ENCODE peak calls at places on chromosomes 11 and 22, in eight cellular contexts. T is HepG2, C is A549, J is ovary, P is stomach, M is sigmoid colon, X is K562, B is H1. L is an unnamed sample.

GRCh38 chr11:69049490-69049867 is 747 bp downstream of the TPCN2 start:
- DNase-seq in M (no peak), C (no peak), P (no peak), X (peak), T (no peak), J (no peak), B (no peak), L (no peak)

GRCh38 chr11:66958956-66959274 is 732 bp upstream of the PC start:
- DNase-seq in C (no peak), M (no peak), X (no peak), J (no peak), B (no peak), P (no peak), T (no peak), L (no peak)

GRCh38 chr11:456533-456932 is 6.5 kb downstream of the PTDSS2 start:
- DNase-seq in C (no peak), M (no peak), B (no peak), P (no peak), T (no peak), X (no peak), J (no peak), L (no peak)

GRCh38 chr11:75929706-75930105 is 114.7 kb downstream of the UVRAG start:
- DNase-seq in J (no peak), X (no peak), M (no peak), B (no peak), P (no peak), C (no peak), T (no peak), L (no peak)

GRCh38 chr22:49958961-49959781 is 1.4 kb upstream of the PIM3 start:
- DNase-seq in T (peak), P (peak), M (peak), C (no peak), X (no peak), J (no peak), B (no peak), L (no peak)

GRCh38 chr11:119745112-119745511 is 16.1 kb upstream of the NECTIN1 start:
- DNase-seq in B (no peak), J (no peak), X (no peak), T (no peak), C (no peak), M (no peak), P (no peak), L (no peak)

GRCh38 chr11:58923300-58923788 is 15.9 kb upstream of the GLYATL1 start:
- DNase-seq in P (no peak), M (no peak), T (peak), B (no peak), C (peak), J (no peak), X (peak), L (no peak)

GRCh38 chr11:69377953-69378302 is 84.0 kb downstream of the MYEOV start:
- DNase-seq in M (peak), P (no peak), C (no peak), J (peak), T (no peak), B (no peak), X (no peak), L (no peak)

GRCh38 chr11:115930276-115930675 is 426.1 kb upstream of the CADM1 start:
- DNase-seq in M (no peak), T (no peak), P (no peak), X (no peak), B (no peak), J (no peak), C (no peak), L (no peak)

GRCh38 chr11:843818-844692 is 1.4 kb downstream of the TSPAN4 start:
- DNase-seq in C (peak), B (peak), P (peak), J (peak), T (peak), M (peak), X (peak), L (peak)

GRCh38 chr22:28841111-28841510 is 40.7 kb upstream of the XBP1 start:
- DNase-seq in X (no peak), P (no peak), J (no peak), T (peak), C (no peak), M (no peak), B (no peak), L (no peak)

GRCh38 chr11:64023731-64024710 is 11.7 kb upstream of the FLRT1 start:
- DNase-seq in P (no peak), T (no peak), C (no peak), X (no peak), M (no peak), B (no peak), J (no peak), L (no peak)

GRCh38 chr11:19218216-19218615 is 16.4 kb upstream of the CSRP3 start:
- DNase-seq in C (no peak), X (no peak), T (no peak), M (no peak), J (no peak), B (no peak), P (no peak), L (no peak)

GRCh38 chr11:117096140-117096972 is 1.9 kb downstream of the SIK3 start:
- DNase-seq in T (peak), X (peak), P (no peak), B (peak), M (no peak), J (no peak), C (peak), L (no peak)

GRCh38 chr22:23054531-23055257 is 15.6 kb upstream of the GNAZ start:
- DNase-seq in X (no peak), J (no peak), T (no peak), B (no peak), P (peak), M (no peak), C (no peak), L (no peak)

GRCh38 chr11:58301576-58301975 is 33.5 kb upstream of the OR10W1 start:
- DNase-seq in P (no peak), X (no peak), B (no peak), J (no peak), C (no peak), T (no peak), M (no peak), L (no peak)

GRCh38 chr11:17633987-17634775 is 85.2 kb upstream of the MYOD1 start:
- DNase-seq in T (no peak), P (no peak), M (no peak), B (no peak), C (no peak), J (no peak), X (no peak), L (no peak)

GRCh38 chr11:2582958-2583604 is 116.7 kb downstream of the KCNQ1OT1 start:
- DNase-seq in X (no peak), P (peak), T (no peak), M (peak), B (no peak), C (no peak), J (peak), L (peak)

GRCh38 chr11:36530840-36531239 is 20.8 kb upstream of the TRAF6 start:
- DNase-seq in J (no peak), P (no peak), B (no peak), C (no peak), X (no peak), T (no peak), M (no peak), L (no peak)

GRCh38 chr11:15038963-15039362 is 34.4 kb upstream of the CALCB start:
- DNase-seq in P (no peak), B (no peak), J (no peak), M (no peak), X (no peak), T (no peak), C (peak), L (no peak)

GRCh38 chr11:76379811-76380160 is 1.1 kb downstream of the THAP12 start:
- DNase-seq in T (no peak), P (no peak), C (no peak), B (no peak), M (no peak), J (no peak), X (no peak), L (no peak)

GRCh38 chr22:23745780-23746179 is 5.1 kb downstream of the ZNF70 start:
- DNase-seq in B (no peak), X (no peak), C (no peak), T (no peak), J (no peak), P (peak), M (no peak), L (no peak)

GRCh38 chr11:47631473-47631872 is 10.9 kb downstream of the MTCH2 start:
- DNase-seq in T (no peak), P (no peak), J (no peak), B (no peak), X (no peak), M (no peak), C (peak), L (no peak)

DNA sequence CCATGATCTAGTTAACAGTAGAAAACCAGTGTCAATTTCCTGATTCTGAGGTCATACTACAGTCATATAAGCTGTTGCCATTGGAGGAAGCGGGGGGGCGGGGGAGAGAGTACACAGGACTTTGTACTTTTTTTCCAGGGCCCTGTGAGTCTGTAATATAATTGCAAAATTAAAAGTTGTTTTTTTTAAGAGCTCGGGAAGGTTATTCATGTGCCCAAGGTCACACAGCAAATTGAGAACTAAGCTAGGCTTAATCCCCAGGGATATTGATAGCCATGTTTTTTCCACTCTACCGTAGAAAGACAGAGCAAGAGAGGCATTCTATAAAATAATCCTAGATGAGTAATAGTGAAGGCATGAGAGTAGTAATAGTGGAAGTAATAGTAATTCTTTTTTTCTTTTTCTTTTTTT is 312.3 kb downstream of the MN1 start:
- DNase-seq in P (peak), T (peak), C (peak), B (no peak), J (no peak), X (no peak), M (no peak), L (no peak)
- TF ChIP-seq EP300 in P (no peak), T (no peak), C (no peak), B (no peak), J (no peak), X (no peak), M (no peak), L (no peak)

DNA sequence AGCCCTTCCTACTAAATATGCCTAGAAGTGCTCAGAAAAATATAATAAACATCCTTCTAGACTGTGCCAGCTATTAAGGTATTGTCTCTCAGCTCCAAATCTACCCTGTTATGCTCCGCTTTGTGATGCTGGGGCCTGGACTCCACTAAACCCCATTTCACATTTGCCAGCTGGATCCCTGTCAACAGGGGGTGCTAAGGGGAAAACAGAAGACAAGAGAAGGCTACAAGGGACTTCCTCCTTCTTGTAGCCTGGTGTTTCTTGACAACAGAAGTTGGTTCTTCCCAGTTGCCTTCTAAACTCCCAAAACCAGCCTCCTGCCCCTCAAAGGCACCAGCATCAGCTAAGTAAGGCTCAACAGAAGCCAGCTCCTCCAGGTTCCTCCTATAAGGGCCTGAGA is 5.2 kb downstream of the NUMA1 start:
- DNase-seq in C (peak), X (peak), M (no peak), T (no peak), P (no peak), B (no peak), J (no peak), L (no peak)
- H3K27ac ChIP-seq in C (no peak), X (peak), M (peak), T (peak), P (peak), B (no peak), J (no peak), L (no peak)

DNA sequence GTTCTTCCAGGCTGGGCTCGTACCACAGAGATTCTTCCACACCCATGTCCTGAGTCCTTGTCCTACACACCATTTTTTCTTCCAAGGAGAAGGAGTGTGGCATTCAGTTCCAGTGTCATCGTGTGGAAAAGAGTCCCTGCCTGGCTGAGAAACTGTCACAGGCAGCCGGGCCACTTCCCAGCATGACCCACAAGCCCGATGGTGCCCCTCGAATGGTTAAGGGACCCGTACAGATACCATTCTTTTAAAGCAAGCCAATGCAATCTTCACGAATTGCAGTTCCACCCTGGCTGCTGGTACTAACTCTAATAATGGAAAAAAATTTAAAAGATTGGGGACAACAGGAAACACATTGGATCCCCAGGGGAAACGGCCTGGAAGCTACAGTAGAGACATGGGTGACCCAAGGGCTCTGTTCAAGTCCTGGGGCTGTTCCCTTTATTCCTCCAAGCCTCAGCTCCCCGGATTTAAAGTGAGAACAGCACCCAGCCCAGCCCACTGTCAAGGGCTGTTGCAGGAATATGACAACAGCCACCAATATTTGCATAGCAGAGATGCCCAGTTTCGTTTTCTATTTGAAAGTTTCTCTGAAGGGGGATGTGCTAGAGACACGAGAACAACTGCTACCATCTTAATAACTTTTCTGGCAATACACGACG is 80.9 kb upstream of the WNT7B start:
- DNase-seq in P (peak), X (no peak), M (peak), C (no peak), J (peak), B (no peak), T (no peak), L (peak)
- TF ChIP-seq POLR2A in P (no peak), X (no peak), M (no peak), C (no peak), J (peak), B (no peak), T (no peak), L (peak)

GRCh38 chr11:10351768-10352641 is 47.1 kb downstream of the ADM start:
- DNase-seq in J (peak), T (peak), M (peak), B (peak), X (peak), P (peak), C (peak), L (no peak)
- TF ChIP-seq EP300 in J (no peak), T (no peak), M (no peak), B (peak), X (no peak), P (no peak), C (no peak), L (peak)

DNA sequence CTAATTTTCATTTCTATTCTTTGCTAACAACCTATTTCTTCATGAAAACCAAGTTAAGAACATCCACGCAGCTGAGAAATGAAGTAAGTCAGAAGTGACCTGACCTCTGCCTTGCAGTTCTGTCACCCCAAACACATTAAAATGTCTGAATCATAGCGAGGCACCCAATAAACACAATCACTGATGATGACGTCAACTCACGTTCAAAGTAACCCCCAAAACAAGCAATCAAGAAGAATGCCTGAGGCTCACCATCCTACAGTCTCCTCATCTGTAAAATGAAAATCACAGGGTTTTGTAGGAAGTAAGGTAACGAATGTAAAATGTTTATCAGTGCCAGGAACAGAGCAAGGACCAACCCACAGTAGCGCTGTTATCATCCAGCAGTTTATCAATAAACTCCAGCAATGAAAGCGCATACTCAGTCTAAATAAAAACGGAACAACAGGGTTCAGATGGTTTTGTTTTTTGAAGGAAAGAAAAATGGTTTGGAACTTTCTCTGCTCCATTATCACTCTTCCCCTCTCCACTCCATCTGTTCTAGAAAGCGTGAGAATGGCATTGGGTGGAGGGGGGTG is 110.6 kb downstream of the MICAL3 start:
- DNase-seq in C (no peak), J (no peak), T (no peak), B (no peak), X (peak), M (no peak), P (no peak), L (no peak)
- H3K27ac ChIP-seq in C (no peak), J (no peak), T (no peak), B (no peak), X (no peak), M (peak), P (peak), L (no peak)

GRCh38 chr22:41900652-41901312 is 14.1 kb downstream of the SHISA8 start:
- DNase-seq in P (no peak), T (no peak), X (no peak), J (no peak), M (no peak), C (no peak), B (no peak), L (no peak)
- TF ChIP-seq POLR2A in P (no peak), T (peak), X (no peak), J (no peak), M (no peak), C (no peak), B (no peak), L (no peak)

GRCh38 chr22:38868886-38869381 is 3.1 kb downstream of the CBX6 start:
- DNase-seq in X (peak), P (peak), J (peak), M (peak), T (peak), B (peak), C (peak), L (peak)
- TF ChIP-seq EP300 in X (no peak), P (no peak), J (no peak), M (no peak), T (no peak), B (no peak), C (no peak), L (no peak)

DNA sequence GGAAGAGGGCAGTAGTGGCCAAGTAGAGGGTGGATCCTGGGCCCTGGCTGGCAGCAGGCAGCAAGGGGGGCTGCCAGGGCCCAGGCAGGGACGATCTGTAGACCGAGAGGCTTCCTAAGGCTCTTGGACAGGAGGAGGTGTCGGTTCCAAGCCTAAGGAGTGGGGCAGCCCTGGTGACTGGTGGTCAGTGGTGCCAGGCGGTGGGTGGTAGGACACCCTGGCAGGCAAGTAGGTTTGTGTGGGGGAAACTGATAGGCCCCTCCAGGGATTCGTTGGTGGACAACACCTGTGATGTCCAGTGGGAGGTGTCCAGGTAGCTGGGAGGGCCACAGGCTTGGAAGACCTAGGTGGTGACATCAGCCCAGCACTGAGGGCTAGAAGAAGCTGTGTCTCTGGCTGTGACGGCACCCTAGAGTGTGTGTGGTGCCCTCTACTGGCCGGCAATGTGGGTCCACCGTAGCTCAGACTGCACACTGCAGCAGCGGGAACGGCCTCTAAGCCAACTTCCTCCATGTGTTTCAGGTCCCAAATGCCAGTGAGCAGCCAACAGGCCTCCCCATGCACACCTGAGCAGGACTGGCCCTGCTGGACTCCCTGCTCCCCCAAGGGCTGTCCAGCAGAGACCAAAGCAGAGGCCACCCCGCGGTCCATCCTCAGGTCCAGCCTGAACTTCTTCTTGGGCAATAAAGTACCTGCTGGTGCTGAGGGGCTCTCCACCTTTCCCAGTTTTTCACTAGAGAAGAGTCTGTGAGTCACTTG is 9.4 kb upstream of the SAMM50 start:
- DNase-seq in M (no peak), C (peak), B (no peak), J (peak), T (peak), X (peak), P (peak), L (no peak)
- H3K27ac ChIP-seq in M (no peak), C (no peak), B (no peak), J (no peak), T (no peak), X (no peak), P (no peak), L (no peak)

GRCh38 chr22:30266445-30267381 is at the start of gene OSM:
- DNase-seq in B (no peak), M (peak), P (peak), J (no peak), T (no peak), C (no peak), X (no peak), L (peak)
- TF ChIP-seq POLR2A in B (no peak), M (peak), P (no peak), J (no peak), T (no peak), C (no peak), X (no peak), L (no peak)

GRCh38 chr22:20792966-20793332 is 19.0 kb downstream of the SERPIND1 start:
- DNase-seq in B (no peak), J (no peak), M (no peak), X (no peak), C (no peak), P (no peak), T (no peak), L (no peak)
- TF ChIP-seq EP300 in B (no peak), J (no peak), M (no peak), X (no peak), C (no peak), P (no peak), T (no peak), L (no peak)

L was measured in tibial nerve.